ENCODE peak calls at places on chromosomes 16 and 17, in seven cellular contexts. One of them, this sample, is unnamed.
A peak's percentile ranks its signal among the peaks of the same experiment; 100 is the strongest.

GRCh38 chr16:66159987-66160386 is 206.5 kb upstream of the CDH5 start:
- DNase-seq in neuronal stem cell: no peak
- DNase-seq in heart left ventricle: no peak
- DNase-seq in colonic mucosa: no peak
- DNase-seq in left ventricle myocardium inferior: no peak
- DNase-seq in Panc1: no peak
- DNase-seq in adrenal gland: peak; percentile 15
- DNase-seq in this sample: no peak

GRCh38 chr17:59292174-59292523 is 39.3 kb upstream of the YPEL2 start:
- DNase-seq in colonic mucosa: no peak
- DNase-seq in neuronal stem cell: no peak
- DNase-seq in Panc1: no peak
- DNase-seq in heart left ventricle: no peak
- DNase-seq in adrenal gland: no peak
- DNase-seq in left ventricle myocardium inferior: no peak
- DNase-seq in this sample: no peak

GRCh38 chr17:17754719-17755686 is 73.7 kb downstream of the RAI1 start:
- DNase-seq in Panc1: no peak
- DNase-seq in left ventricle myocardium inferior: peak; percentile 66
- DNase-seq in heart left ventricle: peak; percentile 85
- DNase-seq in adrenal gland: no peak
- DNase-seq in colonic mucosa: no peak
- DNase-seq in neuronal stem cell: no peak
- DNase-seq in this sample: no peak

GRCh38 chr17:17784599-17785264 is 52.1 kb downstream of the SREBF1 start:
- DNase-seq in left ventricle myocardium inferior: no peak
- DNase-seq in neuronal stem cell: no peak
- DNase-seq in colonic mucosa: no peak
- DNase-seq in adrenal gland: no peak
- DNase-seq in heart left ventricle: no peak
- DNase-seq in Panc1: no peak
- DNase-seq in this sample: no peak

GRCh38 chr16:73369841-73370240 is 321.9 kb upstream of the ZFHX3 start:
- DNase-seq in adrenal gland: peak; percentile 44
- DNase-seq in colonic mucosa: no peak
- DNase-seq in heart left ventricle: no peak
- DNase-seq in left ventricle myocardium inferior: no peak
- DNase-seq in neuronal stem cell: no peak
- DNase-seq in Panc1: no peak
- DNase-seq in this sample: no peak

GRCh38 chr16:84156342-84156784 is 11.3 kb downstream of the DNAAF1 start:
- DNase-seq in heart left ventricle: no peak
- DNase-seq in adrenal gland: no peak
- DNase-seq in Panc1: no peak
- DNase-seq in left ventricle myocardium inferior: no peak
- DNase-seq in neuronal stem cell: no peak
- DNase-seq in colonic mucosa: no peak
- DNase-seq in this sample: peak; percentile 39

GRCh38 chr17:60748232-60748631 is 70.6 kb downstream of the BCAS3 start:
- DNase-seq in colonic mucosa: no peak
- DNase-seq in left ventricle myocardium inferior: no peak
- DNase-seq in heart left ventricle: no peak
- DNase-seq in neuronal stem cell: no peak
- DNase-seq in Panc1: no peak
- DNase-seq in adrenal gland: no peak
- DNase-seq in this sample: no peak

GRCh38 chr16:65958096-65958495 is 408.4 kb upstream of the CDH5 start:
- DNase-seq in colonic mucosa: no peak
- DNase-seq in heart left ventricle: no peak
- DNase-seq in adrenal gland: no peak
- DNase-seq in Panc1: no peak
- DNase-seq in left ventricle myocardium inferior: no peak
- DNase-seq in neuronal stem cell: no peak
- DNase-seq in this sample: no peak

GRCh38 chr17:35189291-35189690 is 4.9 kb downstream of the SLC35G3 start:
- DNase-seq in colonic mucosa: no peak
- DNase-seq in left ventricle myocardium inferior: no peak
- DNase-seq in heart left ventricle: no peak
- DNase-seq in Panc1: no peak
- DNase-seq in neuronal stem cell: no peak
- DNase-seq in adrenal gland: no peak
- DNase-seq in this sample: no peak

GRCh38 chr17:70158180-70158579 is 11.2 kb upstream of the KCNJ2 start:
- DNase-seq in Panc1: no peak
- DNase-seq in heart left ventricle: no peak
- DNase-seq in adrenal gland: no peak
- DNase-seq in neuronal stem cell: no peak
- DNase-seq in left ventricle myocardium inferior: no peak
- DNase-seq in colonic mucosa: no peak
- DNase-seq in this sample: no peak

DNA sequence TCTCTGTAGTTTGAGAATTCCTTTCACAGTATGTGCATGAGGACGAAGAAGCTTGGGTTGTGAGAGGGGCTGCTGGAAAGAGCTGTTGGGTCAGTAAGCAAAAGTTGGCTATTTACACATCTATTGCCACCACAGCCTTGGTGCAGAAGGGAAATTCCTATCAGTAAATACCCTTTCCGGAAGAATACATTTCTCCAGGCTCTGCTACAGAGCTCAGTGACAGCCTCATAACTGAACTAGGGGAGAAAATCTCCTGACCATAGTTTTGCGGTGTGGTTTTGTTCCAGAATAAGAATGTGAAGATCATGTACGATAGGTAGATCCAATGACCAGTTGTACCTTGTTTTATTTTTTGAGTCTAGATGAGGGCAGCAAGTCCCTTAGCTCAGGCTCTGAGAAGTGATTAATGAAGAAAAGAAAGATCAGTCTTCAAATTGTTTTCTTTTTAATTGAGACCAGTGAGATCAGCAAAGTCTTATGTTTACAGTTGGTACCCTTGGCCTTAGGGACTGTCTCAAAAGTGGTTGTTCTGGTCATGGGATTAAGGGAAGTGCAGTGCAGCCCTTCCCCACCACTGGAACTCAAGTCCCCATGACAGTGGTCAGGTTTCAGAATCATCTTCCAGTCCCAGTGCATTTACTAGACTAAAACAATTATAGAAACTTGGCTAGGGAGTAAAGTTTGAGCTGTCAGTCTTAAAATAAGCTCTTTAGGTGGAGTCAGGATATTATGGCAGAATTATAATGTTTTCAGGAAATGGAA is 123.5 kb downstream of the PHKB start:
- DNase-seq in left ventricle myocardium inferior: no peak
- DNase-seq in heart left ventricle: no peak
- DNase-seq in adrenal gland: no peak
- DNase-seq in neuronal stem cell: no peak
- DNase-seq in Panc1: no peak
- DNase-seq in colonic mucosa: no peak
- DNase-seq in this sample: no peak
- H3K4me1 ChIP-seq in left ventricle myocardium inferior: peaks cover 12% of the 10 kb centered on the region
- H3K4me1 ChIP-seq in heart left ventricle: no peaks in the 10 kb centered on the region
- H3K4me1 ChIP-seq in adrenal gland: no peaks in the 10 kb centered on the region
- H3K4me1 ChIP-seq in neuronal stem cell: no peaks in the 10 kb centered on the region
- H3K4me1 ChIP-seq in Panc1: no peaks in the 10 kb centered on the region
- H3K4me1 ChIP-seq in colonic mucosa: no peaks in the 10 kb centered on the region
- H3K4me1 ChIP-seq in this sample: no peaks in the 10 kb centered on the region

GRCh38 chr17:74752415-74752814 is 4.0 kb downstream of the NHERF1 start:
- DNase-seq in left ventricle myocardium inferior: no peak
- DNase-seq in neuronal stem cell: no peak
- DNase-seq in Panc1: no peak
- DNase-seq in heart left ventricle: no peak
- DNase-seq in adrenal gland: no peak
- DNase-seq in colonic mucosa: no peak
- DNase-seq in this sample: no peak
- H3K4me1 ChIP-seq in left ventricle myocardium inferior: peaks cover 72% of the 10 kb centered on the region
- H3K4me1 ChIP-seq in neuronal stem cell: peaks cover 20% of the 10 kb centered on the region
- H3K4me1 ChIP-seq in Panc1: peaks cover 27% of the 10 kb centered on the region
- H3K4me1 ChIP-seq in heart left ventricle: peaks cover 48% of the 10 kb centered on the region
- H3K4me1 ChIP-seq in adrenal gland: peaks cover 27% of the 10 kb centered on the region
- H3K4me1 ChIP-seq in colonic mucosa: peaks cover 21% of the 10 kb centered on the region
- H3K4me1 ChIP-seq in this sample: peaks cover 2% of the 10 kb centered on the region

GRCh38 chr16:67551972-67552371 is 10.4 kb upstream of the CTCF start:
- DNase-seq in left ventricle myocardium inferior: no peak
- DNase-seq in colonic mucosa: no peak
- DNase-seq in adrenal gland: no peak
- DNase-seq in Panc1: no peak
- DNase-seq in neuronal stem cell: no peak
- DNase-seq in heart left ventricle: no peak
- DNase-seq in this sample: no peak
- H3K4me1 ChIP-seq in left ventricle myocardium inferior: peaks cover 55% of the 10 kb centered on the region
- H3K4me1 ChIP-seq in colonic mucosa: no peaks in the 10 kb centered on the region
- H3K4me1 ChIP-seq in adrenal gland: peaks cover 9% of the 10 kb centered on the region
- H3K4me1 ChIP-seq in Panc1: peaks cover 3% of the 10 kb centered on the region
- H3K4me1 ChIP-seq in neuronal stem cell: no peaks in the 10 kb centered on the region
- H3K4me1 ChIP-seq in heart left ventricle: peaks cover 51% of the 10 kb centered on the region
- H3K4me1 ChIP-seq in this sample: peaks cover 13% of the 10 kb centered on the region

DNA sequence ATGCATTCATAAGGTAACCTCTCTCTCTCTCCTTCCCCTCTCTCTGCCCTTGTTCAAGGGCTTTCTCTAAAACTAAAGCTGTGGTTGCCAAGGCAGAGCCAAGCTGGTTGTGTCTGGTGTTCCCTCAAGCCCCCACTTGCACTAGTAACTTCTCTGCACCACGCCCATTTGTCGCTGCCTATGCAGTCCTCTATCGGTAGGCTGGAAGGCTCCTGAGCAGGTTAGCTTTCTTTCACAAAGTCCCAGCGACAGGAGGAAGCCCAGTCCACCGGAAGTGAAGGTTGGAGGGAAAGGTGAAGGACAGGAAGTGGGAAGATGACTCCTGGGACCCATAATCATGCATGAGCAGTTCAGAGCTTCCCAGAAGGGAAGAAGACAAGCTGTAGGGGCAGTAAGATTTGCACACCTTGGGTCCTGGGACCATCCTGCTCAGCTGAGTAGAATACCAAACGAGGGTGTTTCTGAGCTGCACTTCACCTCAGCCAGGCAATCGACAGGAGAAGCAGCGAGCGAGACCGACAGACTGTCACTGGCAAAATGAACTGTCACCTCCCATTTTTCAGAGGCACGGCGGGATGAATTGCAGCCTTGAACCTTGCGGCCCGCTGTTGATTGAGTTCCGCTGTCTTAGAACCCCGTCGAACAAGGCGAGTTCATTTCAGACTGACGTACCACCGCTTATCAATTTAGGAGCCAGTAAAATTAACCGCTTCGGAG is 14.7 kb upstream of the SKAP1 start:
- DNase-seq in heart left ventricle: no peak
- DNase-seq in adrenal gland: no peak
- DNase-seq in left ventricle myocardium inferior: no peak
- DNase-seq in Panc1: no peak
- DNase-seq in neuronal stem cell: no peak
- DNase-seq in colonic mucosa: no peak
- DNase-seq in this sample: no peak
- H3K4me1 ChIP-seq in heart left ventricle: no peaks in the 10 kb centered on the region
- H3K4me1 ChIP-seq in adrenal gland: peaks cover 9% of the 10 kb centered on the region
- H3K4me1 ChIP-seq in left ventricle myocardium inferior: no peaks in the 10 kb centered on the region
- H3K4me1 ChIP-seq in Panc1: no peaks in the 10 kb centered on the region
- H3K4me1 ChIP-seq in neuronal stem cell: peaks cover 5% of the 10 kb centered on the region
- H3K4me1 ChIP-seq in colonic mucosa: no peaks in the 10 kb centered on the region
- H3K4me1 ChIP-seq in this sample: no peaks in the 10 kb centered on the region

GRCh38 chr16:77863250-77863649 is 74.9 kb downstream of the VAT1L start:
- DNase-seq in colonic mucosa: peak; percentile 92
- DNase-seq in adrenal gland: no peak
- DNase-seq in Panc1: no peak
- DNase-seq in heart left ventricle: no peak
- DNase-seq in left ventricle myocardium inferior: no peak
- DNase-seq in neuronal stem cell: no peak
- DNase-seq in this sample: no peak
- H3K4me1 ChIP-seq in colonic mucosa: peaks cover 9% of the 10 kb centered on the region
- H3K4me1 ChIP-seq in adrenal gland: no peaks in the 10 kb centered on the region
- H3K4me1 ChIP-seq in Panc1: no peaks in the 10 kb centered on the region
- H3K4me1 ChIP-seq in heart left ventricle: peaks cover 23% of the 10 kb centered on the region
- H3K4me1 ChIP-seq in left ventricle myocardium inferior: peaks cover 48% of the 10 kb centered on the region
- H3K4me1 ChIP-seq in neuronal stem cell: no peaks in the 10 kb centered on the region
- H3K4me1 ChIP-seq in this sample: no peaks in the 10 kb centered on the region